ENCODE peak calls at places on chromosome 6, in eight cellular contexts. One of them, this sample, is unnamed.

GRCh38 chr6:7343546-7344475 is 30.8 kb upstream of the SSR1 start:
- DNase-seq in ascending aorta: no peak
- DNase-seq in IMR-90: no peak
- DNase-seq in bronchial epithelial cell: no peak
- DNase-seq in HFFc6: no peak
- DNase-seq in astrocyte of the spinal cord: no peak
- DNase-seq in Calu3: no peak
- DNase-seq in cardiac fibroblast: no peak
- DNase-seq in this sample: no peak

GRCh38 chr6:40358473-40359460 is 228.4 kb downstream of the LRFN2 start:
- DNase-seq in astrocyte of the spinal cord: no peak
- DNase-seq in ascending aorta: peak
- DNase-seq in HFFc6: no peak
- DNase-seq in bronchial epithelial cell: no peak
- DNase-seq in IMR-90: no peak
- DNase-seq in Calu3: no peak
- DNase-seq in cardiac fibroblast: no peak
- DNase-seq in this sample: no peak

GRCh38 chr6:132161283-132161682 is 210.1 kb upstream of the CCN2 start:
- DNase-seq in HFFc6: peak
- DNase-seq in ascending aorta: no peak
- DNase-seq in bronchial epithelial cell: peak
- DNase-seq in Calu3: peak
- DNase-seq in cardiac fibroblast: peak
- DNase-seq in IMR-90: peak
- DNase-seq in astrocyte of the spinal cord: peak
- DNase-seq in this sample: peak

GRCh38 chr6:16239798-16240123 is 1.4 kb downstream of the GMPR start:
- DNase-seq in bronchial epithelial cell: no peak
- DNase-seq in cardiac fibroblast: no peak
- DNase-seq in IMR-90: peak
- DNase-seq in Calu3: no peak
- DNase-seq in astrocyte of the spinal cord: no peak
- DNase-seq in ascending aorta: peak
- DNase-seq in HFFc6: no peak
- DNase-seq in this sample: no peak

GRCh38 chr6:27250955-27251671 is 3.6 kb downstream of the PRSS16 start:
- DNase-seq in cardiac fibroblast: peak
- DNase-seq in astrocyte of the spinal cord: no peak
- DNase-seq in Calu3: peak
- DNase-seq in ascending aorta: peak
- DNase-seq in IMR-90: no peak
- DNase-seq in bronchial epithelial cell: peak
- DNase-seq in HFFc6: no peak
- DNase-seq in this sample: peak

GRCh38 chr6:157066781-157067491 is 256.4 kb downstream of the TMEM242 start:
- DNase-seq in IMR-90: peak
- DNase-seq in ascending aorta: no peak
- DNase-seq in cardiac fibroblast: no peak
- DNase-seq in HFFc6: no peak
- DNase-seq in bronchial epithelial cell: no peak
- DNase-seq in astrocyte of the spinal cord: no peak
- DNase-seq in Calu3: no peak
- DNase-seq in this sample: no peak

GRCh38 chr6:51842487-51843469 is 244.6 kb downstream of the PKHD1 start:
- DNase-seq in Calu3: no peak
- DNase-seq in ascending aorta: no peak
- DNase-seq in astrocyte of the spinal cord: no peak
- DNase-seq in cardiac fibroblast: no peak
- DNase-seq in HFFc6: no peak
- DNase-seq in IMR-90: no peak
- DNase-seq in bronchial epithelial cell: no peak
- DNase-seq in this sample: no peak

GRCh38 chr6:69090132-69090531 is 455.1 kb downstream of the ADGRB3 start:
- DNase-seq in ascending aorta: no peak
- DNase-seq in Calu3: peak
- DNase-seq in IMR-90: peak
- DNase-seq in HFFc6: no peak
- DNase-seq in astrocyte of the spinal cord: peak
- DNase-seq in cardiac fibroblast: peak
- DNase-seq in bronchial epithelial cell: peak
- DNase-seq in this sample: no peak

GRCh38 chr6:19086480-19086879 is 699.3 kb downstream of the RNF144B start:
- DNase-seq in HFFc6: no peak
- DNase-seq in IMR-90: no peak
- DNase-seq in Calu3: no peak
- DNase-seq in ascending aorta: no peak
- DNase-seq in astrocyte of the spinal cord: no peak
- DNase-seq in bronchial epithelial cell: no peak
- DNase-seq in cardiac fibroblast: no peak
- DNase-seq in this sample: no peak

GRCh38 chr6:111418971-111419693 is 63.9 kb downstream of the REV3L start:
- DNase-seq in Calu3: no peak
- DNase-seq in ascending aorta: no peak
- DNase-seq in bronchial epithelial cell: peak
- DNase-seq in cardiac fibroblast: peak
- DNase-seq in HFFc6: peak
- DNase-seq in astrocyte of the spinal cord: peak
- DNase-seq in IMR-90: peak
- DNase-seq in this sample: peak

GRCh38 chr6:54718541-54719023 is 128.0 kb upstream of the FAM83B start:
- DNase-seq in IMR-90: no peak
- DNase-seq in HFFc6: no peak
- DNase-seq in astrocyte of the spinal cord: no peak
- DNase-seq in Calu3: peak
- DNase-seq in cardiac fibroblast: no peak
- DNase-seq in ascending aorta: no peak
- DNase-seq in bronchial epithelial cell: peak
- DNase-seq in this sample: no peak

GRCh38 chr6:3850451-3851203 is 1.5 kb downstream of the FAM50B start:
- DNase-seq in Calu3: no peak
- DNase-seq in ascending aorta: no peak
- DNase-seq in HFFc6: no peak
- DNase-seq in astrocyte of the spinal cord: no peak
- DNase-seq in IMR-90: no peak
- DNase-seq in bronchial epithelial cell: no peak
- DNase-seq in cardiac fibroblast: no peak
- DNase-seq in this sample: no peak

GRCh38 chr6:70280462-70280861 is 22.4 kb downstream of the COL9A1 start:
- DNase-seq in bronchial epithelial cell: no peak
- DNase-seq in Calu3: peak
- DNase-seq in HFFc6: no peak
- DNase-seq in cardiac fibroblast: no peak
- DNase-seq in ascending aorta: no peak
- DNase-seq in astrocyte of the spinal cord: no peak
- DNase-seq in IMR-90: no peak
- DNase-seq in this sample: no peak

GRCh38 chr6:166119116-166119911 is 48.3 kb downstream of the TBXT start:
- DNase-seq in ascending aorta: no peak
- DNase-seq in Calu3: no peak
- DNase-seq in cardiac fibroblast: no peak
- DNase-seq in bronchial epithelial cell: no peak
- DNase-seq in astrocyte of the spinal cord: no peak
- DNase-seq in HFFc6: no peak
- DNase-seq in IMR-90: no peak
- DNase-seq in this sample: no peak
- TF ChIP-seq CTCF in ascending aorta: no peak
- TF ChIP-seq CTCF in Calu3: no peak
- TF ChIP-seq CTCF in cardiac fibroblast: no peak
- TF ChIP-seq CTCF in bronchial epithelial cell: no peak
- TF ChIP-seq CTCF in astrocyte of the spinal cord: no peak
- TF ChIP-seq CTCF in HFFc6: no peak
- TF ChIP-seq CTCF in IMR-90: no peak
- TF ChIP-seq CTCF in this sample: no peak

GRCh38 chr6:34065470-34066283 is 80.2 kb downstream of the GRM4 start:
- DNase-seq in cardiac fibroblast: no peak
- DNase-seq in HFFc6: no peak
- DNase-seq in astrocyte of the spinal cord: no peak
- DNase-seq in ascending aorta: no peak
- DNase-seq in IMR-90: no peak
- DNase-seq in bronchial epithelial cell: no peak
- DNase-seq in Calu3: no peak
- DNase-seq in this sample: no peak

GRCh38 chr6:34067814-34068213 is 78.1 kb downstream of the GRM4 start:
- DNase-seq in IMR-90: no peak
- DNase-seq in astrocyte of the spinal cord: no peak
- DNase-seq in HFFc6: no peak
- DNase-seq in cardiac fibroblast: no peak
- DNase-seq in bronchial epithelial cell: no peak
- DNase-seq in Calu3: no peak
- DNase-seq in ascending aorta: no peak
- DNase-seq in this sample: no peak

GRCh38 chr6:34068462-34069044 is 77.3 kb downstream of the GRM4 start:
- DNase-seq in cardiac fibroblast: no peak
- DNase-seq in HFFc6: no peak
- DNase-seq in IMR-90: no peak
- DNase-seq in Calu3: no peak
- DNase-seq in ascending aorta: no peak
- DNase-seq in bronchial epithelial cell: no peak
- DNase-seq in astrocyte of the spinal cord: no peak
- DNase-seq in this sample: no peak

GRCh38 chr6:34066284-34066571 is 79.7 kb downstream of the GRM4 start:
- DNase-seq in ascending aorta: no peak
- DNase-seq in Calu3: no peak
- DNase-seq in astrocyte of the spinal cord: no peak
- DNase-seq in cardiac fibroblast: no peak
- DNase-seq in IMR-90: no peak
- DNase-seq in HFFc6: no peak
- DNase-seq in bronchial epithelial cell: peak
- DNase-seq in this sample: no peak

GRCh38 chr6:34066772-34067770 is 78.8 kb downstream of the GRM4 start:
- DNase-seq in IMR-90: no peak
- DNase-seq in bronchial epithelial cell: no peak
- DNase-seq in astrocyte of the spinal cord: no peak
- DNase-seq in ascending aorta: no peak
- DNase-seq in Calu3: no peak
- DNase-seq in cardiac fibroblast: no peak
- DNase-seq in HFFc6: no peak
- DNase-seq in this sample: no peak
- TF ChIP-seq CTCF in IMR-90: no peak
- TF ChIP-seq CTCF in bronchial epithelial cell: no peak
- TF ChIP-seq CTCF in astrocyte of the spinal cord: no peak
- TF ChIP-seq CTCF in ascending aorta: no peak
- TF ChIP-seq CTCF in Calu3: no peak
- TF ChIP-seq CTCF in cardiac fibroblast: no peak
- TF ChIP-seq CTCF in HFFc6: no peak
- TF ChIP-seq CTCF in this sample: no peak

DNA sequence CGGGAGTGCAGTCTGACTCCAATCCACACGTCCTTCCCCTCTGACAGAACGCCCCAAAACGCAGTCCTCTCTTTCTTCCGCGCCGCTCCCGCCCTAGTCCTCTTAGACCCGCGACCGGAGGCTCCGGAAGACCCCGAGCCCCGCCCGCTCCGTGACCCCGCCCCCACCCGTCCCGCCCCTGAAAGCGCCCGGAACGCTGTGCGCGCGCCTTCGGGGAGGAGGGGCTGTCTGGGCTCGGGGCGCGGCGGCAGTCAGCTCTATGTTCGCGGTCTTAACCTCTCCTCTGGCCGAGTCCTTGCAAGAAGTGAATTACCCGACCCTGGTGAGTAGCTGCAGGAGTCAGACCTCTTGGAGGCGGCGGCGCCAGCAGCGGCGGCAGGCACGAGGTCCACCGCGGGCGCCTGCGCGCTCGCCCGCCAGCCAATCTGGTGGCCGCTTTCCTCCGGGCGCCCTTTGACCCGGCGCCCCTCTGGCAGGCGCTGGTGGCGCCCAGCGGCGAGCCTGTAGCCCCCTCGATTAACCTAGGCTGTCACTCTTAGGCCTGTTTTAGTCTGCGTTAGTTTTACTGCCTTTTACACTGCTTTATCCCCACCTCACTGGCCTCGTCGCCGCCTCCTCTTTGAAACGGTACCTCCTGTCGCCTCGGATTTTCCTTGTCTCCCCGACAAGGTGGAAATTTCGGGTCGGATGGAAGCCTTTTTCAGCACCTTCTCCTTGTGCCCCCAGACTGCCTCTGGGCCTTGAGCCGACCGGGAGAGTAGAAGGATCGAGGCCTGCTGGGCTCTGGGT is at the start of gene MANEA:
- DNase-seq in cardiac fibroblast: peak
- DNase-seq in Calu3: peak
- DNase-seq in astrocyte of the spinal cord: peak
- DNase-seq in bronchial epithelial cell: peak
- DNase-seq in HFFc6: peak
- DNase-seq in ascending aorta: peak
- DNase-seq in IMR-90: peak
- DNase-seq in this sample: peak
- TF ChIP-seq CTCF in cardiac fibroblast: no peak
- TF ChIP-seq CTCF in Calu3: no peak
- TF ChIP-seq CTCF in astrocyte of the spinal cord: no peak
- TF ChIP-seq CTCF in bronchial epithelial cell: no peak
- TF ChIP-seq CTCF in HFFc6: no peak
- TF ChIP-seq CTCF in ascending aorta: no peak
- TF ChIP-seq CTCF in IMR-90: no peak
- TF ChIP-seq CTCF in this sample: no peak

DNA sequence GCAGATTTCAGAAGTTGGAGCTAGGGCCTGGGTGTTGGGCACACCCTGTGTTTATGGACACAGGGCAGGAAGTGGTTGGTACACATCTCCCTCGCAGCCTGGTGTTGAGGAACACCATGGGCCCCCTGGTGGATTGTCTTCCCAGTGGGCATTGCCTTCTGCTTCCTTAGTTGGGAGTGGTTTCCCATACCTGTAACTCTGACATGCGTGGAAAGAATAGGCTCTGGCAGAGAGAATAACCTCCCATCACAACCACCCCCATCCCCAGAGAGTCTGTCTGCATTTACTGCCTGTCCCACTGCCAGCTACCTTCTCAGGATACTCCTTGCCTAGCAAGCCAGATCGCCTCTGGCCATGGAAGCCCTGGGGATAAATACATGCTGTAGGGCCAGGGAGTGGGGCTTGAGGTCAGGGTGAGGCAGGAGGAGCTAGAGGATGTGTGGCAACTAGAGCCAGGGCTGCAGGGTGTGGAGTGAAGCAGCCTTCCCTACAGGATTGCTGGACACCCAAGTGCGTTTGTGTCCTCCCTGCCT is 14.7 kb downstream of the LRRC73 start:
- DNase-seq in cardiac fibroblast: no peak
- DNase-seq in Calu3: peak
- DNase-seq in IMR-90: no peak
- DNase-seq in astrocyte of the spinal cord: no peak
- DNase-seq in ascending aorta: no peak
- DNase-seq in HFFc6: peak
- DNase-seq in bronchial epithelial cell: peak
- DNase-seq in this sample: peak
- TF ChIP-seq CTCF in cardiac fibroblast: peak
- TF ChIP-seq CTCF in Calu3: peak
- TF ChIP-seq CTCF in IMR-90: peak
- TF ChIP-seq CTCF in astrocyte of the spinal cord: peak
- TF ChIP-seq CTCF in ascending aorta: no peak
- TF ChIP-seq CTCF in HFFc6: peak
- TF ChIP-seq CTCF in bronchial epithelial cell: peak
- TF ChIP-seq CTCF in this sample: peak

GRCh38 chr6:33439956-33440648 is 14.3 kb upstream of the ZBTB9 start:
- DNase-seq in cardiac fibroblast: no peak
- DNase-seq in bronchial epithelial cell: no peak
- DNase-seq in astrocyte of the spinal cord: no peak
- DNase-seq in HFFc6: no peak
- DNase-seq in Calu3: no peak
- DNase-seq in ascending aorta: no peak
- DNase-seq in IMR-90: peak
- DNase-seq in this sample: no peak
- TF ChIP-seq CTCF in cardiac fibroblast: no peak
- TF ChIP-seq CTCF in bronchial epithelial cell: no peak
- TF ChIP-seq CTCF in astrocyte of the spinal cord: no peak
- TF ChIP-seq CTCF in HFFc6: no peak
- TF ChIP-seq CTCF in Calu3: no peak
- TF ChIP-seq CTCF in ascending aorta: no peak
- TF ChIP-seq CTCF in IMR-90: no peak
- TF ChIP-seq CTCF in this sample: no peak